ENCODE peak calls at places on chromosomes 5 and 9, in nine cellular contexts. D, S, R, W, Q, Z, J, I and H are unnamed samples.

GRCh38 chr9:130451509-130452388 is 7.0 kb downstream of the ASS1 start:
- DNase-seq in D (peak), S (peak), R (peak), W (no peak), Q (peak), Z (peak), J (peak), I (peak), H (no peak)

GRCh38 chr9:72022846-72023245 is 37.6 kb downstream of the C9orf57 start:
- DNase-seq in D (peak), S (no peak), R (peak), W (no peak), Q (peak), Z (no peak), J (no peak), I (no peak), H (no peak)

GRCh38 chr5:135214897-135215616 is 181.0 kb upstream of the PITX1 start:
- DNase-seq in D (no peak), S (peak), R (no peak), W (no peak), Q (peak), Z (peak), J (no peak), I (no peak), H (peak)

GRCh38 chr5:150409638-150410523 is 2.8 kb downstream of the CD74 start:
- DNase-seq in D (peak), S (peak), R (peak), W (no peak), Q (peak), Z (peak), J (peak), I (peak), H (peak)

GRCh38 chr5:149853019-149853648 is 91.5 kb downstream of the PDE6A start:
- DNase-seq in D (peak), S (peak), R (peak), W (no peak), Q (peak), Z (peak), J (peak), I (no peak), H (peak)

GRCh38 chr9:133690111-133690561 is 48.0 kb downstream of the SARDH start:
- DNase-seq in D (no peak), S (no peak), R (no peak), W (no peak), Q (no peak), Z (no peak), J (peak), I (no peak), H (no peak)

GRCh38 chr9:86217076-86217475 is 42.4 kb downstream of the C9orf153 start:
- DNase-seq in D (no peak), S (no peak), R (no peak), W (no peak), Q (no peak), Z (no peak), J (no peak), I (no peak), H (no peak)

GRCh38 chr9:8961186-8961666 is 1161.6 kb upstream of the DMAC1 start:
- DNase-seq in D (no peak), S (peak), R (no peak), W (no peak), Q (no peak), Z (peak), J (no peak), I (no peak), H (no peak)

DNA sequence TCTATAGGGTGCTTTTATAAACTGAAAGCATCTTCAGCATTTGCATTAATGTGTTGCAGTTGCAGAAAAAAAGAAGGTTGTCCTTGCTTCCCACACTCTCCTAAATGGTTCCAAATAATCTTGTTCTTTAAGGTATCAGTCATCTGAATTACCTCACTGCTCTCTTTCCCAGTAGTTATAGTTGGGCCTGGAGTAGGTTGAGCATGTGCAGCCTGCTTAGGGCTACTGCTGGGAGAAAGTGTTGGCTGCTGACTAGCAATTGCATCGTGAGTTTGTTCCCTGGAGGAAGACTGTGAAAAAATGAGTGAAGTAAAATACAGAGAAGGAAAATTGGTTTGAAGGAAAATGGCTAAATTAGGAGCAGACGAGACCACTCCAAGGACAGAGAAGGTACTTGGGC is 74.5 kb downstream of the PRR16 start:
- DNase-seq in D (peak), S (no peak), R (no peak), W (no peak), Q (peak), Z (no peak), J (no peak), I (no peak), H (no peak)
- H3K4me3 ChIP-seq in D (no peak), S (no peak), R (no peak), W (no peak), Q (no peak), Z (no peak), J (no peak), I (no peak), H (no peak)

DNA sequence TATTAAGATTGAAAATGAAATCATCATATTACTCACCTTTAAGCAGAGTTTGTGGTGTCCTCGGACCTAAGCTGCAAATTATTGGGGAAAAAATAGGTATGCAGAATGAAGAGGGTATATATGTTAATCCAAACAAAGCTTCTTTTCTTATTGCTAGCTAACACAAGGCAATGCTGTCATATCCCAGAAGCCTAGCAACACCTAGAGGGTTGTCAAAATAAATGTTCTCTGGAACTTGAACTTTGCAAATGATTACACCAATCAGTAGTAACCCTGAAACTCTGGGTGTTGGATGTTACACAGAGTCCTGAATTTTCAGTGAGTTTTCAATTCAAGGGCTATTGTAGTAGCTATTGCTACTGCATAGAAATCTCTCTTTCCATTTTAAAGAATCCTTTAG is at the start of gene C6:
- DNase-seq in D (no peak), S (no peak), R (no peak), W (no peak), Q (no peak), Z (no peak), J (no peak), I (no peak), H (no peak)
- H3K4me3 ChIP-seq in D (no peak), S (no peak), R (no peak), W (no peak), Q (no peak), Z (peak), J (no peak), I (no peak), H (no peak)

DNA sequence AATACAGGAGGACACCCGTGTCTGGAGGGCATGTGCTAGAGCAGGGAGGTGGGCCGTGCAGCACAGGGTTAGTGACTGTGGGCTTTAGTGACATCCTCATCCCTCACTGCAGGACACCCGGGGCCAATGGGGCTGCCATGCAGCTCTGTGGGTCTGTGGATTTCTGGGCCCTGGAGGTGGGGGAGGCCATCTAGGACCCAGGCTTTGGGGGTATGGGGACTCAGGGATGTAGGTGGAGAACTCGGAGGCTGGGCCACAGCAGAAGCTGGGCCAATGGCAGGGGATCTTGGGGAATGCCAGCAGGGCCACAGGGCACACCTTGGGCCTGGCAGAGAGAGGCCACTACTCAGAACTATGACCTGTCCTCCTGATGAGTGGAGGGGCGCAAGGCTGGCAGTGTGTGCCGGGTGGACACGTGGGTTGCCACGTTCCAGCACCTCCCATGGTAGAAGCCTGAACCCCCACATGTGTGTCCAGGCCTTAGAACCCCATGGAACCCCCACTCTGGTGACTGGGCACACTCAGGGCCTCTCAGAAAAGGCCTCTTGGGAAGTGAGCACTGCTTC is 23.2 kb downstream of the ZDHHC11B start:
- DNase-seq in D (no peak), S (no peak), R (no peak), W (no peak), Q (no peak), Z (no peak), J (no peak), I (no peak), H (no peak)
- H3K4me3 ChIP-seq in D (no peak), S (no peak), R (no peak), W (no peak), Q (no peak), Z (no peak), J (no peak), I (no peak), H (no peak)

DNA sequence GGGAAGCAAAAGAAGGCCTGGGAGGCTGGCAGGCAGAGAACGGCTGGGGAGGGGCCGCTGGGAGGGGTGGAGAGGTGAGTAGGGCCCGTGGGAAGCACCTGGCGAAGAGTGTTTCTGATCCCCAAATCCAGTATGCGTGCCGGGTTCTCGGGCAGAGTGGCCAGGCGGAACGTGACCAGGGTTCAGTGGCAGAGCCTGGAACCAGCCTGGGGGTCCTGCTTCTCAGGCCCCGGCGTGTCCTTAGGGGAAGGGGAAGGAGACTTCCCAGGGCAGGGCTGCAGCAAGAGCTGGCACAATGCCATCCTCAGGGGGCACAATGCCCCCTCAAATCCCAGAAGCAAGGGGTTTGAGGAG is 25.5 kb upstream of the IER5L start:
- DNase-seq in D (no peak), S (no peak), R (no peak), W (no peak), Q (no peak), Z (no peak), J (no peak), I (no peak), H (no peak)
- H3K4me3 ChIP-seq in D (no peak), S (peak), R (peak), W (peak), Q (peak), Z (peak), J (peak), I (no peak), H (no peak)

DNA sequence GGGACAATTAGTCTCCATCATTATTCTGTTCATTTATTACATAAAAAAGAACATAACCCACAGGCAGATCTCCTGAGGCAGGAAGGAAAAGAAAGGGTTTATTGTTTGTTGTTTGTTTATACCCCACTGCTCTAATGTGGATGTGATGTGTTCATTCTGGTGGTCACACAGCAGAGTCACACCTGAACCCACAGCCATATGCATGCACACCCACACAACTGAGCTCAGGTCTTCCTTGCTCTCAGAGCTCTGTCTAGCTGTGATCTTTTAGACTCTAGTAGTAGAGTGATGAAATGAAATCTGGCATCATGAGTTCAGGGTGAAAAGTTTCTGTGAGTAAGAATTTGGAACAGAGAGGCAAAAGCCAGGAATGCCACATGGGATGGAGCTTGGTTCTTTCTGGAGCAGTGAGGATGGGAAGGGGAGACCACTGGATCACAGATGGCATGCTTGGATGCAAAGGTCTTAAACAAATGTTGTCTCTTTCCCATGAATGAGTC is 227.0 kb downstream of the PAPPA start:
- DNase-seq in D (no peak), S (no peak), R (no peak), W (no peak), Q (no peak), Z (no peak), J (no peak), I (no peak), H (no peak)
- H3K4me3 ChIP-seq in D (no peak), S (no peak), R (no peak), W (no peak), Q (no peak), Z (no peak), J (no peak), I (no peak), H (no peak)

GRCh38 chr9:16705121-16705604 is 165.3 kb downstream of the BNC2 start:
- DNase-seq in D (peak), S (peak), R (peak), W (no peak), Q (peak), Z (peak), J (peak), I (peak), H (no peak)

GRCh38 chr9:16701347-16701746 is 169.1 kb downstream of the BNC2 start:
- DNase-seq in D (no peak), S (no peak), R (no peak), W (no peak), Q (no peak), Z (no peak), J (no peak), I (no peak), H (no peak)

GRCh38 chr9:16704096-16704488 is 166.4 kb downstream of the BNC2 start:
- DNase-seq in D (no peak), S (no peak), R (no peak), W (no peak), Q (no peak), Z (no peak), J (no peak), I (no peak), H (no peak)

GRCh38 chr9:16708638-16709435 is 161.6 kb downstream of the BNC2 start:
- DNase-seq in D (peak), S (no peak), R (peak), W (no peak), Q (peak), Z (no peak), J (no peak), I (no peak), H (no peak)

DNA sequence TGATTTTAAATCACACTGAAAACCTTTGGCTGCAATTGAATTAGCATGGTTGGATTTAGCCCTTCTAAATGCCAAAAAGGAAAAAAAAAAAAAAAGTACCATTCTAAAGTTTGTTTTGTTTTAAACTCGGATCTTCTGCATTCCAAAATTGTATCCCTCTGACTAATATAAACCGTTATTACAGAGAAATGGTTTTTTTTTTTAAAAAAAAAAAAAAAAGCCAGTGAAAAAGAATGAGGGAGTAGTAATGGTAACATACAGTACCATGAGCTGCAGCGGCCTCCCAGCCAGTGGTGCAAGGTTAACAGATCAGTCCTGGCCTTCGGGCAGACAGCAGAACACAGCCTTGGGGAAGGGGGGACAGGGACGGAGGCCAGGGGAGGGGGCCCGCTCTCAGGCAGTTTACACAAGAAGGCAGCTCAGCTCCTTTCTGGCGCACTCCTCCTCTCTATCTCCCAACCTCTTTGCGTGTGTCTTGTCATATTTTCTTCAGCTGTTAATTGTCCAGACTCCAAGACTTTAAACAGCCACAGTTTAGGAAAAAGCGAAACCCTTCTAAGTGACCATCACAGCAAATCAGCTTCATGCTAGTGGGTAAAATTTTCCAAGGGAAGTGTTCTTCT is 165.9 kb downstream of the BNC2 start:
- DNase-seq in D (no peak), S (peak), R (no peak), W (no peak), Q (no peak), Z (peak), J (peak), I (peak), H (no peak)
- H3K4me3 ChIP-seq in D (peak), S (peak), R (peak), W (no peak), Q (peak), Z (peak), J (no peak), I (no peak), H (no peak)

DNA sequence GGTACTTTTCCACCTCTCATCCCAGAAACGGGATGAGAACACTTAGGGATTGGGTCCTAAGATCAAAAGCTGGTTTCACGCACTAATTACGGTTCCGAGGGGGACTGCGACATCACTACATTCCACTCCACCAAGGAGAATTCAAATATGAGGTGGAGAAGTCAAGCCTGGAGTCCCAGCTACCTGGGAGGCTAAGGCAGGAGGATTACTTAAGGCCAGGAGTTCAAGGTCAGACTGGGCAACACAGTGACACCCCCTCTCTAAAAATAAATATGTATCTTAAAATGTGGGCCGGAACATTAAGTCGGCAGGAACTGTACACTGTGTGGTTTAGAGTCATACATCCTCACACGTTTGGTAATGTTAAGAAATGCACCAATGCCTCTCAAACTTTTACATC is 1.6 kb downstream of the GOLGA2 start:
- DNase-seq in D (no peak), S (no peak), R (no peak), W (no peak), Q (no peak), Z (no peak), J (no peak), I (no peak), H (no peak)
- H3K4me3 ChIP-seq in D (peak), S (no peak), R (peak), W (no peak), Q (peak), Z (peak), J (peak), I (no peak), H (no peak)

GRCh38 chr5:180586870-180587269 is 4.4 kb downstream of the SCGB3A1 start:
- DNase-seq in D (no peak), S (no peak), R (no peak), W (no peak), Q (no peak), Z (no peak), J (no peak), I (no peak), H (no peak)

GRCh38 chr5:180592176-180592575 is 877 bp upstream of the SCGB3A1 start:
- DNase-seq in D (no peak), S (no peak), R (no peak), W (no peak), Q (no peak), Z (peak), J (no peak), I (no peak), H (no peak)

GRCh38 chr5:180591249-180591887 is at the start of gene SCGB3A1:
- DNase-seq in D (no peak), S (no peak), R (no peak), W (no peak), Q (no peak), Z (peak), J (no peak), I (no peak), H (peak)

GRCh38 chr5:180590543-180591248 is 603 bp downstream of the SCGB3A1 start:
- DNase-seq in D (no peak), S (no peak), R (no peak), W (no peak), Q (no peak), Z (no peak), J (no peak), I (no peak), H (no peak)

DNA sequence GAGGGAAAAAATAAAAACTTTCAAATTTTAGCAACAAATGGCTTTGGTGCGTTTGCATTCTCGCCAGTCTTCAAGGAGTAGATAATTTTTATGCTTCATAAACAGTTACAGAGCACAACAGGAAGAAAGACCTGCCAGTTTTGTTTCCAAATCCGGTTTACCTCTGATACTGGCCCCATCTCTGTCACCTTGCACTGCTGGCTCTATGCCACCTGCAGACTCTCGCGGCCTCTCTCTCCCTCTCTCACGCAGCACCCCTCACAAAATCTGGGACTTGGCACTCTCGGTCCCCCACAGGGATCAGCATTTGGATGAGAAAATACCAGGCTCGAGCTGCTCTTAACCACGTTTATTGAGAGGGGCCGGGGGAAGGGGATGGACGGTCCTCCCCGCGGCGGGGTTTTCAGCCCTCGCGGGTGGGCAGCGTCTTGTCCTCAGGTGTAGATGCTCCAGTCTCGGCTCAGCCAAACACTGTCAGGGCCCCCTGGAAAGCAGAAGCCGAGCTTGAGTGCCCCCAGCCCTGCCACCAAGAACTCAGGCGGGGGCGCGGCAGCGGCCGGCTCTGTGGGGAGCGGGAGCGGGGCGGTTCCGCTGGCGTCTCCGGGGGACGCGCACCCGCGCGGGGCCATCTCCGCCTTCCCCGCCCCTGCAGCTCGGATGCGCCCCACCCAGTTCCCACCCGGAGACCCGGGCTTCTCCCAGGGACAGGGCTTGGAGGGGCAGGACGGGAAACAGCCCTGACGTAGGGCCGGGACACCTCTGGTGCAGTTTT is 1.3 kb downstream of the SCGB3A1 start:
- DNase-seq in D (no peak), S (no peak), R (no peak), W (no peak), Q (no peak), Z (no peak), J (no peak), I (no peak), H (no peak)
- H3K4me3 ChIP-seq in D (no peak), S (no peak), R (peak), W (no peak), Q (no peak), Z (peak), J (peak), I (no peak), H (no peak)